ENCODE peak calls at places on chromosome 11, in seven cellular contexts. One of them, this sample, is unnamed. For H4K20me1, the result is how much of the 10 kb centered on the place peaks cover.

GRCh38 chr11:133801356-133801755 is 44.0 kb downstream of the SPATA19 start:
- DNase-seq in DND-41: no peak
- DNase-seq in GM23248: no peak
- DNase-seq in PC-3: no peak
- DNase-seq in IMR-90: no peak
- DNase-seq in MM.1S: no peak
- DNase-seq in HCT116: no peak
- DNase-seq in this sample: no peak

GRCh38 chr11:128692750-128693578 is 908 bp upstream of the FLI1 start:
- DNase-seq in PC-3: peak
- DNase-seq in IMR-90: no peak
- DNase-seq in GM23248: peak
- DNase-seq in HCT116: no peak
- DNase-seq in MM.1S: peak
- DNase-seq in DND-41: no peak
- DNase-seq in this sample: peak

GRCh38 chr11:102422817-102423725 is 29.5 kb downstream of the TMEM123 start:
- DNase-seq in MM.1S: no peak
- DNase-seq in PC-3: no peak
- DNase-seq in DND-41: no peak
- DNase-seq in GM23248: no peak
- DNase-seq in IMR-90: no peak
- DNase-seq in HCT116: no peak
- DNase-seq in this sample: no peak

GRCh38 chr11:80727315-80727714 is 1286.5 kb upstream of the TENM4 start:
- DNase-seq in HCT116: no peak
- DNase-seq in PC-3: peak
- DNase-seq in GM23248: peak
- DNase-seq in MM.1S: peak
- DNase-seq in IMR-90: no peak
- DNase-seq in DND-41: no peak
- DNase-seq in this sample: peak

GRCh38 chr11:2173150-2173693 is 1.6 kb upstream of the TH start:
- DNase-seq in IMR-90: no peak
- DNase-seq in MM.1S: no peak
- DNase-seq in GM23248: peak
- DNase-seq in PC-3: peak
- DNase-seq in DND-41: peak
- DNase-seq in HCT116: no peak
- DNase-seq in this sample: no peak

GRCh38 chr11:36509265-36509664 is 807 bp downstream of the TRAF6 start:
- DNase-seq in IMR-90: peak
- DNase-seq in MM.1S: peak
- DNase-seq in GM23248: peak
- DNase-seq in PC-3: peak
- DNase-seq in HCT116: no peak
- DNase-seq in DND-41: no peak
- DNase-seq in this sample: peak

GRCh38 chr11:112374486-112375140 is 114.0 kb upstream of the PLET1 start:
- DNase-seq in HCT116: no peak
- DNase-seq in MM.1S: no peak
- DNase-seq in PC-3: no peak
- DNase-seq in DND-41: no peak
- DNase-seq in GM23248: no peak
- DNase-seq in IMR-90: no peak
- DNase-seq in this sample: no peak

GRCh38 chr11:9875402-9875801 is 211.5 kb downstream of the SWAP70 start:
- DNase-seq in HCT116: no peak
- DNase-seq in GM23248: no peak
- DNase-seq in MM.1S: no peak
- DNase-seq in DND-41: no peak
- DNase-seq in IMR-90: no peak
- DNase-seq in PC-3: no peak
- DNase-seq in this sample: no peak

GRCh38 chr11:10866893-10867331 is 9.1 kb upstream of the ZBED5 start:
- DNase-seq in GM23248: peak
- DNase-seq in DND-41: no peak
- DNase-seq in MM.1S: no peak
- DNase-seq in IMR-90: peak
- DNase-seq in HCT116: no peak
- DNase-seq in PC-3: peak
- DNase-seq in this sample: peak

GRCh38 chr11:33454264-33454663 is 197.1 kb downstream of the HIPK3 start:
- DNase-seq in GM23248: no peak
- DNase-seq in HCT116: no peak
- DNase-seq in PC-3: no peak
- DNase-seq in IMR-90: no peak
- DNase-seq in MM.1S: no peak
- DNase-seq in DND-41: no peak
- DNase-seq in this sample: no peak

GRCh38 chr11:75031224-75031753 is 42.6 kb downstream of the NEU3 start:
- DNase-seq in IMR-90: peak
- DNase-seq in DND-41: no peak
- DNase-seq in MM.1S: no peak
- DNase-seq in HCT116: no peak
- DNase-seq in GM23248: peak
- DNase-seq in PC-3: peak
- DNase-seq in this sample: peak

GRCh38 chr11:65498042-65498726 is 661 bp upstream of the MALAT1 start:
- DNase-seq in MM.1S: peak
- DNase-seq in HCT116: no peak
- DNase-seq in PC-3: peak
- DNase-seq in GM23248: peak
- DNase-seq in IMR-90: peak
- DNase-seq in DND-41: peak
- DNase-seq in this sample: peak

GRCh38 chr11:35144103-35144741 is 5.3 kb downstream of the CD44 start:
- DNase-seq in HCT116: no peak
- DNase-seq in MM.1S: peak
- DNase-seq in PC-3: peak
- DNase-seq in GM23248: peak
- DNase-seq in DND-41: peak
- DNase-seq in IMR-90: peak
- DNase-seq in this sample: peak

GRCh38 chr11:43579919-43580276 is 100.6 kb upstream of the HSD17B12 start:
- DNase-seq in PC-3: no peak
- DNase-seq in IMR-90: no peak
- DNase-seq in GM23248: no peak
- DNase-seq in MM.1S: no peak
- DNase-seq in HCT116: no peak
- DNase-seq in DND-41: no peak
- DNase-seq in this sample: no peak

GRCh38 chr11:45106440-45106839 is 40.0 kb upstream of the PRDM11 start:
- DNase-seq in MM.1S: no peak
- DNase-seq in GM23248: no peak
- DNase-seq in DND-41: no peak
- DNase-seq in IMR-90: no peak
- DNase-seq in PC-3: no peak
- DNase-seq in HCT116: no peak
- DNase-seq in this sample: no peak

GRCh38 chr11:108213784-108214183 is 8.7 kb downstream of the NPAT start:
- DNase-seq in MM.1S: no peak
- DNase-seq in DND-41: no peak
- DNase-seq in IMR-90: no peak
- DNase-seq in HCT116: no peak
- DNase-seq in GM23248: no peak
- DNase-seq in PC-3: no peak
- DNase-seq in this sample: no peak

GRCh38 chr11:119228535-119229302 is 22.6 kb downstream of the CBL start:
- DNase-seq in HCT116: no peak
- DNase-seq in DND-41: no peak
- DNase-seq in IMR-90: no peak
- DNase-seq in PC-3: no peak
- DNase-seq in MM.1S: no peak
- DNase-seq in GM23248: no peak
- DNase-seq in this sample: no peak

GRCh38 chr11:64829536-64830251 is 14.8 kb downstream of the CDC42BPG start:
- DNase-seq in IMR-90: no peak
- DNase-seq in GM23248: no peak
- DNase-seq in DND-41: no peak
- DNase-seq in HCT116: no peak
- DNase-seq in PC-3: no peak
- DNase-seq in MM.1S: no peak
- DNase-seq in this sample: no peak

GRCh38 chr11:12706531-12707499 is 32.6 kb downstream of the TEAD1 start:
- DNase-seq in PC-3: no peak
- DNase-seq in DND-41: no peak
- DNase-seq in MM.1S: peak
- DNase-seq in GM23248: no peak
- DNase-seq in HCT116: no peak
- DNase-seq in IMR-90: no peak
- DNase-seq in this sample: peak

GRCh38 chr11:123628936-123629683 is 25.3 kb downstream of the SCN3B start:
- DNase-seq in IMR-90: peak
- DNase-seq in DND-41: no peak
- DNase-seq in MM.1S: no peak
- DNase-seq in PC-3: peak
- DNase-seq in HCT116: no peak
- DNase-seq in GM23248: peak
- DNase-seq in this sample: peak

GRCh38 chr11:60905551-60906113 is 753 bp downstream of the PRPF19 start:
- DNase-seq in GM23248: peak
- DNase-seq in HCT116: no peak
- DNase-seq in MM.1S: peak
- DNase-seq in PC-3: peak
- DNase-seq in IMR-90: peak
- DNase-seq in DND-41: no peak
- DNase-seq in this sample: peak

GRCh38 chr11:60899977-60900376 is 6.4 kb downstream of the PRPF19 start:
- DNase-seq in PC-3: no peak
- DNase-seq in HCT116: no peak
- DNase-seq in IMR-90: no peak
- DNase-seq in DND-41: no peak
- DNase-seq in GM23248: no peak
- DNase-seq in MM.1S: no peak
- DNase-seq in this sample: no peak

GRCh38 chr11:60900673-60901404 is 5.5 kb downstream of the PRPF19 start:
- DNase-seq in DND-41: no peak
- DNase-seq in IMR-90: no peak
- DNase-seq in GM23248: no peak
- DNase-seq in HCT116: no peak
- DNase-seq in PC-3: no peak
- DNase-seq in MM.1S: no peak
- DNase-seq in this sample: no peak

GRCh38 chr11:60905047-60905446 is 1.3 kb downstream of the PRPF19 start:
- DNase-seq in PC-3: peak
- DNase-seq in MM.1S: no peak
- DNase-seq in HCT116: no peak
- DNase-seq in GM23248: peak
- DNase-seq in IMR-90: no peak
- DNase-seq in DND-41: no peak
- DNase-seq in this sample: no peak

DNA sequence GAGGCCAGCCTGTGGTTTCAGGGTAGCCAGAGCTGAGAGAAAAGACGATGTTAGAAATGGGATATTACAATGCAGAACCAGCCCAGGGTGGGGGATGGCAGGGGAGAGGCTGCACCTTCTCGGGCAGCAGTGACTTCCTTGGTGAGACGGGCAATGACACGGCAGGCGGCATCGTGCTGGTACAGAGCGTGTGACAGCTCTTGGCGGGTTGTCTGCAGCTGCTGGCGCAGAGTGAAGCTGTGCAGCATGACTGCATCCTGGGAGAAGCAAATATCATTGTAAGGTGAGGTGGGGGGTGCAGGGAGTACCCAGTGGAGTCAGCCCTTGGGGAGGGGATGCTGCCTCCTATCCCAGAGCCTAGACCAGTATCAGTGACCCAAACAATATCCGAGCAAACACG is 3.8 kb downstream of the PRPF19 start:
- DNase-seq in PC-3: no peak
- DNase-seq in HCT116: no peak
- DNase-seq in GM23248: no peak
- DNase-seq in IMR-90: no peak
- DNase-seq in MM.1S: no peak
- DNase-seq in DND-41: no peak
- DNase-seq in this sample: no peak
- H4K20me1 ChIP-seq in PC-3: under half
- H4K20me1 ChIP-seq in HCT116: under half
- H4K20me1 ChIP-seq in GM23248: under half
- H4K20me1 ChIP-seq in IMR-90: under half
- H4K20me1 ChIP-seq in MM.1S: under half
- H4K20me1 ChIP-seq in DND-41: half or more
- H4K20me1 ChIP-seq in this sample: under half

GRCh38 chr11:5476184-5476819 is 12.2 kb upstream of the OR52D1 start:
- DNase-seq in GM23248: peak
- DNase-seq in IMR-90: peak
- DNase-seq in DND-41: peak
- DNase-seq in HCT116: peak
- DNase-seq in PC-3: peak
- DNase-seq in MM.1S: peak
- DNase-seq in this sample: peak
- H2AFZ ChIP-seq in GM23248: no peak
- H2AFZ ChIP-seq in IMR-90: no peak
- H2AFZ ChIP-seq in DND-41: no peak
- H2AFZ ChIP-seq in HCT116: no peak
- H2AFZ ChIP-seq in PC-3: no peak
- H2AFZ ChIP-seq in MM.1S: no peak
- H2AFZ ChIP-seq in this sample: no peak

DNA sequence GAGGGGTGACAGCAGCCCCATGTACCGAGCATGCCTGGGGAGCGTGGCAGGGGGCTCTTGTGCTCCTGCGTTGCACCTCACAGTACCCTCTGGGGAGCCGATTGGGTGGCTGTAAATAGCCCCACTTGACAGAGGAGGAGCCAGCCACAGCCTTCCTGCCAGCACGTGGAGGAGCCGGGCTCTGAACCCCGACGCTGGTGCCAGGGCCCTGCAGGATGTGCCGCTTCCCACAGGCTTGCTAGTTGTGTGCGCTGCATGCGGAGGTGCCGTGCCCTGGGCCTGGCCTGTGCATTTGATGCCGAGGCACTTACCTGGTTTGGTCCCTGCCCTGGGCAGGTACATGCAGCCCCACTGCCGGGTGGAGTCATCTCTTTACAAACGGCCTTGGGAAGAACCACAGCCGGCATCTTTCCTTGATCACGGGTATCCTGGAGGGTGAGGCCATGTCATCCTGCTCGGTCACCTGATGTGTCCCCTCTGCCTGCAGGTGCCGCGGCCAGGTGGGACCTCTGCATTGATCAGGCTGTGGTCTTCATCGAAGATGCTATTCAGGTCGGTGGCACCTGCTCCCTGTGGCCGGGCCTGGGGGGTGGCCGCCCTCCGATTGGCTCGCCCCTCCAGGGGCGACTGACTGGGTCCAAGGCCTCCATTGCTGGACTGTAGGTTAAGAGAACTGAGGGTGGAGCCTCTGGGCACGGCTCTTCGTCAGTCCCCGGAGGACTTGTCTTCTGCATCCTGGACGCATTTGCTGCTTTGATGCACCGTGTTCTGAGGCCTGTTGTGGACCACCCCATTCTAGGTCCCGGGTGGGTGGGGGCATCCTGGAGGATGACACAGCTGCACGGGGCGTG is 5.0 kb downstream of the TPCN2 start:
- DNase-seq in IMR-90: no peak
- DNase-seq in PC-3: no peak
- DNase-seq in GM23248: no peak
- DNase-seq in MM.1S: no peak
- DNase-seq in DND-41: no peak
- DNase-seq in HCT116: no peak
- DNase-seq in this sample: no peak
- H4K20me1 ChIP-seq in IMR-90: under half
- H4K20me1 ChIP-seq in PC-3: under half
- H4K20me1 ChIP-seq in GM23248: under half
- H4K20me1 ChIP-seq in MM.1S: under half
- H4K20me1 ChIP-seq in DND-41: half or more
- H4K20me1 ChIP-seq in HCT116: under half
- H4K20me1 ChIP-seq in this sample: under half

GRCh38 chr11:576791-577610 is 731 bp downstream of the PHRF1 start:
- DNase-seq in PC-3: no peak
- DNase-seq in MM.1S: no peak
- DNase-seq in IMR-90: no peak
- DNase-seq in GM23248: peak
- DNase-seq in DND-41: no peak
- DNase-seq in HCT116: no peak
- DNase-seq in this sample: no peak
- H2AFZ ChIP-seq in PC-3: no peak
- H2AFZ ChIP-seq in MM.1S: no peak
- H2AFZ ChIP-seq in IMR-90: peak
- H2AFZ ChIP-seq in GM23248: no peak
- H2AFZ ChIP-seq in DND-41: no peak
- H2AFZ ChIP-seq in HCT116: no peak
- H2AFZ ChIP-seq in this sample: no peak

This sample was measured in fibroblast of lung.